ENCODE peak calls at places on chromosome 5, in seven cellular contexts. R is neural crest cell; T is CD4-positive, alpha-beta T cell; M is GM12864; F is GM20000; A is astrocyte of the spinal cord; O is brain microvascular endothelial cell. L is an unnamed sample.

GRCh38 chr5:168165221-168165965 is 126.1 kb upstream of the WWC1 start:
- DNase-seq in A (peak), F (no peak), M (no peak), O (no peak), R (no peak), T (no peak), L (no peak)

GRCh38 chr5:27947088-27947487 is 908.7 kb upstream of the CDH9 start:
- DNase-seq in O (no peak), A (peak), R (no peak), M (no peak), F (no peak), T (no peak), L (no peak)

GRCh38 chr5:1208743-1209551 is 7.6 kb downstream of the SLC6A19 start:
- DNase-seq in O (no peak), T (no peak), R (peak), M (no peak), A (no peak), F (no peak), L (no peak)

GRCh38 chr5:119275146-119275872 is 80.5 kb upstream of the TNFAIP8 start:
- DNase-seq in F (no peak), O (peak), M (no peak), T (no peak), A (peak), R (no peak), L (no peak)

GRCh38 chr5:134101686-134102439 is 12.6 kb upstream of the TCF7 start:
- DNase-seq in R (peak), A (no peak), M (no peak), T (peak), O (no peak), F (peak), L (peak)

GRCh38 chr5:163948086-163948666 is 442.8 kb downstream of the MAT2B start:
- DNase-seq in T (no peak), A (no peak), M (no peak), R (no peak), F (no peak), O (no peak), L (no peak)

GRCh38 chr5:105670586-105670985 is 2000.2 kb downstream of the EFNA5 start:
- DNase-seq in R (no peak), M (no peak), A (no peak), O (no peak), F (no peak), T (no peak), L (no peak)

GRCh38 chr5:175610381-175610780 is 47.5 kb upstream of the HRH2 start:
- DNase-seq in O (no peak), F (no peak), R (no peak), M (no peak), T (no peak), A (no peak), L (no peak)

GRCh38 chr5:17400724-17401508 is 97.1 kb upstream of the TAF11L2 start:
- DNase-seq in A (no peak), O (no peak), M (no peak), R (no peak), T (no peak), F (no peak), L (no peak)

GRCh38 chr5:115321309-115321708 is 24.9 kb upstream of the CCDC112 start:
- DNase-seq in F (no peak), A (no peak), M (no peak), T (no peak), O (peak), R (no peak), L (no peak)

GRCh38 chr5:98880598-98880997 is 48.2 kb downstream of the CHD1 start:
- DNase-seq in F (no peak), M (no peak), R (no peak), O (no peak), T (no peak), A (no peak), L (no peak)

GRCh38 chr5:31626156-31626555 is 12.8 kb upstream of the PDZD2 start:
- DNase-seq in O (no peak), M (no peak), F (no peak), A (no peak), R (no peak), T (no peak), L (no peak)

GRCh38 chr5:118557103-118557805 is 431.1 kb downstream of the DTWD2 start:
- DNase-seq in M (no peak), R (no peak), O (no peak), A (no peak), F (no peak), T (no peak), L (no peak)

GRCh38 chr5:95709967-95710650 is 21.0 kb upstream of the RHOBTB3 start:
- DNase-seq in F (no peak), M (no peak), T (no peak), R (no peak), A (no peak), O (no peak), L (no peak)

GRCh38 chr5:180784497-180785097 is 18.0 kb downstream of the MGAT1 start:
- DNase-seq in T (peak), A (peak), O (peak), F (peak), R (peak), M (peak), L (peak)

GRCh38 chr5:19891658-19892057 is 96.3 kb downstream of the CDH18 start:
- DNase-seq in T (no peak), F (no peak), O (peak), R (no peak), M (no peak), A (peak), L (no peak)

GRCh38 chr5:179196420-179197079 is 136.4 kb downstream of the ZNF354C start:
- DNase-seq in A (no peak), F (no peak), R (no peak), T (no peak), O (no peak), M (no peak), L (no peak)

GRCh38 chr5:39424751-39425524 is at the start of gene DAB2:
- DNase-seq in M (no peak), F (peak), O (peak), R (peak), T (peak), A (peak), L (peak)

GRCh38 chr5:2752875-2753435 is 1.5 kb upstream of the IRX2 start:
- DNase-seq in A (no peak), T (no peak), F (peak), O (no peak), R (no peak), M (no peak), L (no peak)

GRCh38 chr5:102152906-102153787 is 142.9 kb downstream of the SLCO4C1 start:
- DNase-seq in O (peak), R (peak), T (no peak), M (no peak), A (peak), F (peak), L (peak)

GRCh38 chr5:154446183-154447073 is 631 bp downstream of the SAP30L start:
- DNase-seq in R (peak), A (peak), F (peak), O (peak), T (peak), M (no peak), L (peak)

GRCh38 chr5:149938272-149938671 is 6.3 kb downstream of the PDE6A start:
- DNase-seq in R (no peak), F (no peak), T (no peak), M (no peak), O (peak), A (peak), L (no peak)

GRCh38 chr5:178312900-178313299 is 80.3 kb upstream of the PHYKPL start:
- DNase-seq in M (no peak), R (no peak), F (no peak), A (no peak), O (no peak), T (no peak), L (no peak)

GRCh38 chr5:35305336-35306020 is 75.2 kb upstream of the PRLR start:
- DNase-seq in A (no peak), T (no peak), F (no peak), O (no peak), R (no peak), M (no peak), L (no peak)

GRCh38 chr5:23302438-23302837 is 205.0 kb upstream of the PRDM9 start:
- DNase-seq in M (no peak), R (no peak), O (no peak), A (no peak), F (no peak), T (no peak), L (no peak)
- TF ChIP-seq CTCF in M (no peak), R (no peak), O (no peak), A (no peak), F (no peak), T (no peak), L (no peak)

GRCh38 chr5:93057311-93057710 is 523.7 kb downstream of the NR2F1-AS1 start:
- DNase-seq in A (no peak), T (no peak), O (no peak), R (no peak), M (no peak), F (no peak), L (no peak)

GRCh38 chr5:93058309-93058708 is 522.7 kb downstream of the NR2F1-AS1 start:
- DNase-seq in O (peak), M (no peak), T (no peak), F (no peak), A (peak), R (no peak), L (no peak)

DNA sequence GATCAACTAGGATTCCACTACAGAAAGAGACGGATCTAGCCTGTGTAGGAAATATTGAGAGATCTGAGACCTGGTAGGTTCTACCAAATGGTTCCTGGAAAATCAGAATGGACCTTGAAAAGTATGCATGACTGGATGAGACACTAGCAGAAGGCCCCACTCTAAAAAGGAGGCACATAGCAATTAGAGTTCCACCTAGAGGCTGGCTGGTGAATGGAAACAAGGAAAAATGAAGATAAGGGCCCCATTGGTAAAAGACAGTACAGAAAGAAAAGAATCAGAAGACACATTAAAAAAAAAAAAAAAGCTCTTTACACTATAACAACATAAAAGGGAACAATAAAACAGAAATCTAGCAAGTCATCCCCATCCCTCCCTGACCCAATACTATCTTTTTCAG is 518.5 kb downstream of the NR2F1-AS1 start:
- DNase-seq in M (no peak), T (no peak), A (no peak), R (no peak), F (no peak), O (no peak), L (no peak)
- TF ChIP-seq CTCF in M (peak), T (no peak), A (peak), R (peak), F (peak), O (peak), L (no peak)

DNA sequence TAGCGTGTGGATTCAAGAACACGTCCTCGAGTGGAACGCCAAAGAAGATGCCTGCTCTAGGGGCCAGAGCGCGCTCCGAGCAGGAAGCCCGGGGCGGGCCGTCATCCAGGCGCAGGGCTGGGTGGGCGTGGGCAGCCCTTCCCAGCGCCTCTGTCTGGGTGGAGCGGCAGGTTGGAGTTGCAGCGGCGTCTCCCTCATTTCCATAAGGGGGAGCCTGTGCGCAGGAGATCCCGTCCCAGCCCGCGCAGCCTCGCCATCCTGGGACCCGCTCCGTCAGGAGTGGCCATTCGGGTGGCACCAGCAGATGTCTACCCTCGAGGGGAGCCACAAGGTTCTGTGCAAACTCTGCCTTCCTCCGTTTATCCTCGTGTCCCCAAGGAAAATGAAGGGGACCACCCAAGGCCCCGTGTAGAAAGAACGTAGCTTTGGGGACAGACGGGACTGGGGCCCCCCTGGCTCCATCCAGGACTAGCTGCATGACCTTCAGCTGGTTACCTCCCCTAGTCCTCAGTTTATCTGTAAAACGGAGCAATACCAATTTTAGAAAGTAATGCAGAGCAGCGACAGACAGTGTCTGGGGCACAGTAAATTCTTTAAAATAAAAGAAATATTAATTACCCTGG is 155.5 kb upstream of the SMIM23 start:
- DNase-seq in R (peak), A (peak), T (no peak), F (no peak), M (no peak), O (peak), L (no peak)
- TF ChIP-seq CTCF in R (peak), A (peak), T (no peak), F (no peak), M (no peak), O (peak), L (no peak)

GRCh38 chr5:143541943-143542797 is 138.7 kb upstream of the NR3C1 start:
- DNase-seq in F (no peak), O (peak), R (no peak), M (no peak), T (no peak), A (no peak), L (no peak)

GRCh38 chr5:143542798-143543144 is 139.3 kb upstream of the NR3C1 start:
- DNase-seq in O (no peak), F (no peak), T (no peak), A (no peak), M (no peak), R (no peak), L (no peak)

GRCh38 chr5:143544606-143545005 is 141.1 kb upstream of the NR3C1 start:
- DNase-seq in T (no peak), R (no peak), M (no peak), O (no peak), F (no peak), A (no peak), L (no peak)

GRCh38 chr5:143546394-143546793 is 142.9 kb upstream of the NR3C1 start:
- DNase-seq in M (no peak), T (no peak), F (no peak), R (no peak), O (no peak), A (no peak), L (no peak)

GRCh38 chr5:143543358-143544255 is 140.1 kb upstream of the NR3C1 start:
- DNase-seq in O (peak), M (no peak), R (no peak), A (peak), T (no peak), F (no peak), L (no peak)
- TF ChIP-seq CTCF in O (no peak), M (no peak), R (no peak), A (no peak), T (no peak), F (no peak), L (no peak)

GRCh38 chr5:55039843-55040242 is 15.8 kb downstream of the GZMK start:
- DNase-seq in F (no peak), M (no peak), O (no peak), R (no peak), A (no peak), T (no peak), L (no peak)

GRCh38 chr5:55035480-55035879 is 11.4 kb downstream of the GZMK start:
- DNase-seq in A (no peak), M (no peak), F (no peak), R (no peak), T (no peak), O (no peak), L (no peak)

GRCh38 chr5:55037816-55038379 is 13.8 kb downstream of the GZMK start:
- DNase-seq in R (no peak), M (no peak), F (no peak), T (no peak), A (no peak), O (no peak), L (no peak)

GRCh38 chr5:55036477-55036876 is 12.4 kb downstream of the GZMK start:
- DNase-seq in R (no peak), O (no peak), F (no peak), M (no peak), T (no peak), A (peak), L (no peak)

GRCh38 chr5:55037046-55037771 is 13.2 kb downstream of the GZMK start:
- DNase-seq in F (peak), T (no peak), R (no peak), M (no peak), O (no peak), A (peak), L (no peak)
- TF ChIP-seq CTCF in F (no peak), T (peak), R (no peak), M (no peak), O (peak), A (no peak), L (no peak)

GRCh38 chr5:141669519-141669918 is 12.5 kb downstream of the ARAP3 start:
- DNase-seq in O (no peak), F (no peak), M (no peak), A (no peak), R (no peak), T (no peak), L (no peak)
- TF ChIP-seq CTCF in O (peak), F (no peak), M (peak), A (peak), R (no peak), T (no peak), L (peak)

DNA sequence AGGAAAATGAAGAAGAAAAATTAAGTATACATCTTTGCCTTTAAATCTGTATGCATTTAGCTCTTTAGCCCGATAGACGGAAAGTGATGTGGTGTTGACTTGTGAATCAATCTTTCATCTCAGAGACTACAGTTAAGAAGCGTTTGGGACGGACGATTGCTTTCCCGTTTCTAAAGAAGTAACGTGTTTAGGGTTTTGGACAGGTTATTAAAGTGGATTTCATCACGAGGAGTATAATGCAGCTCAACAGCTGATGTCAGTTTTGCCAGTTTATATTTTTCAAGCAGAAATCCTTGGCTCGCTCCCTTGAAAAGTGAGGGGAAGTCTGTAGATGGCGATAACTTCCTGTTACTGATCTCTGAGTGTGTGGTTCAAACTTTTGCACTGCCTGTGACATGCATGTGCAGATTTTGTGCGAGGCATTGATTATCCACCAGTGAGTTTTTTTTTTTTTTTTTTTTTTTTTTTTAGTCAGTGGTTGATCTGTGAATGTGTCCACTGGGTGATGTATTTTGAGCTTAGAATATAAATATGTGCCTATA is 1.1 kb downstream of the ADCY2 start:
- DNase-seq in M (no peak), A (peak), R (no peak), F (no peak), O (no peak), T (no peak), L (no peak)
- TF ChIP-seq CTCF in M (no peak), A (no peak), R (peak), F (no peak), O (no peak), T (no peak), L (no peak)